ENCODE peak calls at places on chromosomes 12 and 14, in four cellular contexts. X is osteocyte; B is CD8-positive, alpha-beta T cell; D is activated B cell treated with CpG ODN at 0.5 μM for 24 hours. G is an unnamed sample.

GRCh38 chr12:17030338-17030737 is 424.4 kb upstream of the LMO3 start:
- DNase-seq in X (no peak), D (no peak), B (no peak), G (no peak)

GRCh38 chr14:69483765-69484443 is 624 bp upstream of the PLEKHD1 start:
- DNase-seq in D (no peak), X (no peak), B (no peak), G (peak)

GRCh38 chr14:52829527-52829926 is 38.1 kb upstream of the GNPNAT1 start:
- DNase-seq in B (no peak), X (no peak), D (no peak), G (no peak)

GRCh38 chr12:5135126-5135525 is 91.4 kb downstream of the KCNA5 start:
- DNase-seq in B (no peak), X (no peak), D (no peak), G (no peak)

GRCh38 chr12:64691793-64692583 is 67.2 kb downstream of the GNS start:
- DNase-seq in B (no peak), D (no peak), X (no peak), G (peak)

GRCh38 chr12:68977909-68978610 is 45.1 kb upstream of the CPM start:
- DNase-seq in B (no peak), D (no peak), X (no peak), G (no peak)

GRCh38 chr12:49750027-49750977 is 8.9 kb downstream of the TMBIM6 start:
- DNase-seq in D (no peak), X (peak), B (peak), G (peak)

GRCh38 chr12:98594050-98594853 is 766 bp downstream of the SLC25A3 start:
- DNase-seq in D (no peak), B (no peak), X (no peak), G (peak)

GRCh38 chr12:48078901-48079300 is 27.0 kb downstream of the SENP1 start:
- DNase-seq in X (no peak), D (no peak), B (no peak), G (no peak)

GRCh38 chr12:121189061-121189886 is 20.7 kb upstream of the P2RX4 start:
- DNase-seq in X (no peak), D (no peak), B (no peak), G (peak)

GRCh38 chr12:62128186-62128965 is 131.8 kb upstream of the USP15 start:
- DNase-seq in B (no peak), D (no peak), X (no peak), G (no peak)

GRCh38 chr14:105294142-105294597 is 6.6 kb downstream of the BRF1 start:
- DNase-seq in D (peak), B (peak), X (no peak), G (no peak)

GRCh38 chr12:53180931-53181645 is 363 bp upstream of the CSAD start:
- DNase-seq in D (peak), B (peak), X (peak), G (peak)

GRCh38 chr14:42523656-42524055 is 917.0 kb downstream of the LRFN5 start:
- DNase-seq in B (no peak), X (no peak), D (no peak), G (no peak)

GRCh38 chr12:108602961-108603704 is 5.2 kb upstream of the TMEM119 start:
- DNase-seq in B (no peak), X (no peak), D (no peak), G (no peak)

GRCh38 chr12:132302466-132303358 is 26.7 kb downstream of the GALNT9 start:
- DNase-seq in D (no peak), X (no peak), B (no peak), G (no peak)

GRCh38 chr14:23578560-23579310 is at the start of gene JPH4:
- DNase-seq in X (no peak), D (no peak), B (no peak), G (peak)

GRCh38 chr12:97276198-97276580 is 186.4 kb upstream of the RMST start:
- DNase-seq in D (no peak), B (no peak), X (no peak), G (peak)

GRCh38 chr12:103928736-103929050 is 1.5 kb upstream of the HSP90B1 start:
- DNase-seq in X (no peak), D (peak), B (peak), G (peak)

GRCh38 chr12:91023326-91024004 is 18.7 kb upstream of the EPYC start:
- DNase-seq in X (no peak), D (no peak), B (no peak), G (no peak)

GRCh38 chr14:92946847-92947545 is 24.0 kb downstream of the CHGA start:
- DNase-seq in X (no peak), D (no peak), B (no peak), G (no peak)

GRCh38 chr12:117031843-117032592 is 67.2 kb downstream of the TESC start:
- DNase-seq in B (no peak), D (peak), X (no peak), G (no peak)

GRCh38 chr14:50667491-50668007 is 557 bp downstream of the SAV1 start:
- DNase-seq in B (peak), X (no peak), D (no peak), G (peak)

GRCh38 chr12:116955382-116956021 is 44.8 kb downstream of the FBXW8 start:
- DNase-seq in B (peak), X (no peak), D (no peak), G (peak)

GRCh38 chr12:93979189-93979588 is 169.2 kb upstream of the PLXNC1 start:
- DNase-seq in D (no peak), B (no peak), X (no peak), G (peak)

G was measured in GM23338.